ENCODE peak calls at places on chromosomes 3 and 15, in nine cellular contexts. One of them, this sample, is unnamed.

GRCh38 chr3:169147246-169148008 is 516.1 kb downstream of the MECOM start:
- DNase-seq in stimulated activated CD4-positive, alpha-beta T cell treated with anti-CD3 and anti-CD28 coated beads, Interleukin-15, amount 100 ng/mL, for 1 hour: no peak
- DNase-seq in activated naive CD8-positive, alpha-beta T cell treated with anti-CD3 and anti-CD28 coated beads, Interleukin-2, amount 10 ng/mL, durations not matched to agents 7 days and 5 days: peak
- DNase-seq in activated CD4-positive, alpha-beta memory T cell treated with anti-CD3 and anti-CD28 coated beads for 36 hours: peak
- DNase-seq in NCI-H526 treated with DMSO at 0.1 percent for 48 hours: peak
- DNase-seq in RWPE1: peak
- DNase-seq in HFFc6: peak
- DNase-seq in NCI-H345: peak
- DNase-seq in AG08396: peak
- DNase-seq in this sample: no peak

GRCh38 chr15:39173426-39173825 is 407.5 kb upstream of the THBS1 start:
- DNase-seq in stimulated activated CD4-positive, alpha-beta T cell treated with anti-CD3 and anti-CD28 coated beads, Interleukin-15, amount 100 ng/mL, for 1 hour: no peak
- DNase-seq in activated naive CD8-positive, alpha-beta T cell treated with anti-CD3 and anti-CD28 coated beads, Interleukin-2, amount 10 ng/mL, durations not matched to agents 7 days and 5 days: no peak
- DNase-seq in activated CD4-positive, alpha-beta memory T cell treated with anti-CD3 and anti-CD28 coated beads for 36 hours: no peak
- DNase-seq in NCI-H526 treated with DMSO at 0.1 percent for 48 hours: no peak
- DNase-seq in RWPE1: no peak
- DNase-seq in HFFc6: no peak
- DNase-seq in NCI-H345: no peak
- DNase-seq in AG08396: no peak
- DNase-seq in this sample: no peak

GRCh38 chr3:33373082-33373437 is 67.1 kb downstream of the UBP1 start:
- DNase-seq in stimulated activated CD4-positive, alpha-beta T cell treated with anti-CD3 and anti-CD28 coated beads, Interleukin-15, amount 100 ng/mL, for 1 hour: no peak
- DNase-seq in activated naive CD8-positive, alpha-beta T cell treated with anti-CD3 and anti-CD28 coated beads, Interleukin-2, amount 10 ng/mL, durations not matched to agents 7 days and 5 days: no peak
- DNase-seq in activated CD4-positive, alpha-beta memory T cell treated with anti-CD3 and anti-CD28 coated beads for 36 hours: no peak
- DNase-seq in NCI-H526 treated with DMSO at 0.1 percent for 48 hours: no peak
- DNase-seq in RWPE1: no peak
- DNase-seq in HFFc6: no peak
- DNase-seq in NCI-H345: no peak
- DNase-seq in AG08396: no peak
- DNase-seq in this sample: no peak

GRCh38 chr3:61637088-61638051 is 76.0 kb downstream of the PTPRG start:
- DNase-seq in stimulated activated CD4-positive, alpha-beta T cell treated with anti-CD3 and anti-CD28 coated beads, Interleukin-15, amount 100 ng/mL, for 1 hour: no peak
- DNase-seq in activated naive CD8-positive, alpha-beta T cell treated with anti-CD3 and anti-CD28 coated beads, Interleukin-2, amount 10 ng/mL, durations not matched to agents 7 days and 5 days: no peak
- DNase-seq in activated CD4-positive, alpha-beta memory T cell treated with anti-CD3 and anti-CD28 coated beads for 36 hours: no peak
- DNase-seq in NCI-H526 treated with DMSO at 0.1 percent for 48 hours: no peak
- DNase-seq in RWPE1: no peak
- DNase-seq in HFFc6: peak
- DNase-seq in NCI-H345: no peak
- DNase-seq in AG08396: no peak
- DNase-seq in this sample: no peak

GRCh38 chr3:59759298-59760169 is 709.7 kb upstream of the CFAP20DC start:
- DNase-seq in stimulated activated CD4-positive, alpha-beta T cell treated with anti-CD3 and anti-CD28 coated beads, Interleukin-15, amount 100 ng/mL, for 1 hour: no peak
- DNase-seq in activated naive CD8-positive, alpha-beta T cell treated with anti-CD3 and anti-CD28 coated beads, Interleukin-2, amount 10 ng/mL, durations not matched to agents 7 days and 5 days: no peak
- DNase-seq in activated CD4-positive, alpha-beta memory T cell treated with anti-CD3 and anti-CD28 coated beads for 36 hours: peak
- DNase-seq in NCI-H526 treated with DMSO at 0.1 percent for 48 hours: no peak
- DNase-seq in RWPE1: no peak
- DNase-seq in HFFc6: no peak
- DNase-seq in NCI-H345: no peak
- DNase-seq in AG08396: no peak
- DNase-seq in this sample: no peak

GRCh38 chr15:64137226-64137833 is 14.2 kb upstream of the SNX22 start:
- DNase-seq in stimulated activated CD4-positive, alpha-beta T cell treated with anti-CD3 and anti-CD28 coated beads, Interleukin-15, amount 100 ng/mL, for 1 hour: no peak
- DNase-seq in activated naive CD8-positive, alpha-beta T cell treated with anti-CD3 and anti-CD28 coated beads, Interleukin-2, amount 10 ng/mL, durations not matched to agents 7 days and 5 days: no peak
- DNase-seq in activated CD4-positive, alpha-beta memory T cell treated with anti-CD3 and anti-CD28 coated beads for 36 hours: no peak
- DNase-seq in NCI-H526 treated with DMSO at 0.1 percent for 48 hours: no peak
- DNase-seq in RWPE1: no peak
- DNase-seq in HFFc6: no peak
- DNase-seq in NCI-H345: no peak
- DNase-seq in AG08396: no peak
- DNase-seq in this sample: no peak

GRCh38 chr3:19065027-19065426 is 83.3 kb upstream of the KCNH8 start:
- DNase-seq in stimulated activated CD4-positive, alpha-beta T cell treated with anti-CD3 and anti-CD28 coated beads, Interleukin-15, amount 100 ng/mL, for 1 hour: no peak
- DNase-seq in activated naive CD8-positive, alpha-beta T cell treated with anti-CD3 and anti-CD28 coated beads, Interleukin-2, amount 10 ng/mL, durations not matched to agents 7 days and 5 days: no peak
- DNase-seq in activated CD4-positive, alpha-beta memory T cell treated with anti-CD3 and anti-CD28 coated beads for 36 hours: no peak
- DNase-seq in NCI-H526 treated with DMSO at 0.1 percent for 48 hours: peak
- DNase-seq in RWPE1: no peak
- DNase-seq in HFFc6: no peak
- DNase-seq in NCI-H345: peak
- DNase-seq in AG08396: no peak
- DNase-seq in this sample: no peak

GRCh38 chr3:104604326-104605010 is 762.2 kb upstream of the ALCAM start:
- DNase-seq in stimulated activated CD4-positive, alpha-beta T cell treated with anti-CD3 and anti-CD28 coated beads, Interleukin-15, amount 100 ng/mL, for 1 hour: no peak
- DNase-seq in activated naive CD8-positive, alpha-beta T cell treated with anti-CD3 and anti-CD28 coated beads, Interleukin-2, amount 10 ng/mL, durations not matched to agents 7 days and 5 days: no peak
- DNase-seq in activated CD4-positive, alpha-beta memory T cell treated with anti-CD3 and anti-CD28 coated beads for 36 hours: no peak
- DNase-seq in NCI-H526 treated with DMSO at 0.1 percent for 48 hours: peak
- DNase-seq in RWPE1: peak
- DNase-seq in HFFc6: peak
- DNase-seq in NCI-H345: no peak
- DNase-seq in AG08396: peak
- DNase-seq in this sample: no peak

GRCh38 chr3:114879059-114880031 is 267.7 kb downstream of the ZBTB20 start:
- DNase-seq in stimulated activated CD4-positive, alpha-beta T cell treated with anti-CD3 and anti-CD28 coated beads, Interleukin-15, amount 100 ng/mL, for 1 hour: no peak
- DNase-seq in activated naive CD8-positive, alpha-beta T cell treated with anti-CD3 and anti-CD28 coated beads, Interleukin-2, amount 10 ng/mL, durations not matched to agents 7 days and 5 days: no peak
- DNase-seq in activated CD4-positive, alpha-beta memory T cell treated with anti-CD3 and anti-CD28 coated beads for 36 hours: no peak
- DNase-seq in NCI-H526 treated with DMSO at 0.1 percent for 48 hours: no peak
- DNase-seq in RWPE1: peak
- DNase-seq in HFFc6: peak
- DNase-seq in NCI-H345: peak
- DNase-seq in AG08396: no peak
- DNase-seq in this sample: no peak

GRCh38 chr15:62164500-62165028 is 521 bp downstream of the C2CD4B start:
- DNase-seq in stimulated activated CD4-positive, alpha-beta T cell treated with anti-CD3 and anti-CD28 coated beads, Interleukin-15, amount 100 ng/mL, for 1 hour: no peak
- DNase-seq in activated naive CD8-positive, alpha-beta T cell treated with anti-CD3 and anti-CD28 coated beads, Interleukin-2, amount 10 ng/mL, durations not matched to agents 7 days and 5 days: peak
- DNase-seq in activated CD4-positive, alpha-beta memory T cell treated with anti-CD3 and anti-CD28 coated beads for 36 hours: peak
- DNase-seq in NCI-H526 treated with DMSO at 0.1 percent for 48 hours: no peak
- DNase-seq in RWPE1: no peak
- DNase-seq in HFFc6: no peak
- DNase-seq in NCI-H345: no peak
- DNase-seq in AG08396: peak
- DNase-seq in this sample: no peak

GRCh38 chr3:157135671-157136396 is 24.1 kb downstream of the CCNL1 start:
- DNase-seq in stimulated activated CD4-positive, alpha-beta T cell treated with anti-CD3 and anti-CD28 coated beads, Interleukin-15, amount 100 ng/mL, for 1 hour: no peak
- DNase-seq in activated naive CD8-positive, alpha-beta T cell treated with anti-CD3 and anti-CD28 coated beads, Interleukin-2, amount 10 ng/mL, durations not matched to agents 7 days and 5 days: no peak
- DNase-seq in activated CD4-positive, alpha-beta memory T cell treated with anti-CD3 and anti-CD28 coated beads for 36 hours: no peak
- DNase-seq in NCI-H526 treated with DMSO at 0.1 percent for 48 hours: no peak
- DNase-seq in RWPE1: no peak
- DNase-seq in HFFc6: peak
- DNase-seq in NCI-H345: no peak
- DNase-seq in AG08396: peak
- DNase-seq in this sample: no peak

GRCh38 chr3:21174461-21174860 is 576.5 kb downstream of the ZNF385D start:
- DNase-seq in stimulated activated CD4-positive, alpha-beta T cell treated with anti-CD3 and anti-CD28 coated beads, Interleukin-15, amount 100 ng/mL, for 1 hour: no peak
- DNase-seq in activated naive CD8-positive, alpha-beta T cell treated with anti-CD3 and anti-CD28 coated beads, Interleukin-2, amount 10 ng/mL, durations not matched to agents 7 days and 5 days: no peak
- DNase-seq in activated CD4-positive, alpha-beta memory T cell treated with anti-CD3 and anti-CD28 coated beads for 36 hours: no peak
- DNase-seq in NCI-H526 treated with DMSO at 0.1 percent for 48 hours: no peak
- DNase-seq in RWPE1: no peak
- DNase-seq in HFFc6: peak
- DNase-seq in NCI-H345: no peak
- DNase-seq in AG08396: no peak
- DNase-seq in this sample: no peak

GRCh38 chr3:129325383-129325782 is 46.7 kb downstream of the HMCES start:
- DNase-seq in stimulated activated CD4-positive, alpha-beta T cell treated with anti-CD3 and anti-CD28 coated beads, Interleukin-15, amount 100 ng/mL, for 1 hour: no peak
- DNase-seq in activated naive CD8-positive, alpha-beta T cell treated with anti-CD3 and anti-CD28 coated beads, Interleukin-2, amount 10 ng/mL, durations not matched to agents 7 days and 5 days: no peak
- DNase-seq in activated CD4-positive, alpha-beta memory T cell treated with anti-CD3 and anti-CD28 coated beads for 36 hours: no peak
- DNase-seq in NCI-H526 treated with DMSO at 0.1 percent for 48 hours: no peak
- DNase-seq in RWPE1: no peak
- DNase-seq in HFFc6: no peak
- DNase-seq in NCI-H345: no peak
- DNase-seq in AG08396: no peak
- DNase-seq in this sample: no peak

GRCh38 chr3:111810909-111811308 is 48.2 kb upstream of the PHLDB2 start:
- DNase-seq in stimulated activated CD4-positive, alpha-beta T cell treated with anti-CD3 and anti-CD28 coated beads, Interleukin-15, amount 100 ng/mL, for 1 hour: no peak
- DNase-seq in activated naive CD8-positive, alpha-beta T cell treated with anti-CD3 and anti-CD28 coated beads, Interleukin-2, amount 10 ng/mL, durations not matched to agents 7 days and 5 days: no peak
- DNase-seq in activated CD4-positive, alpha-beta memory T cell treated with anti-CD3 and anti-CD28 coated beads for 36 hours: no peak
- DNase-seq in NCI-H526 treated with DMSO at 0.1 percent for 48 hours: no peak
- DNase-seq in RWPE1: peak
- DNase-seq in HFFc6: peak
- DNase-seq in NCI-H345: no peak
- DNase-seq in AG08396: peak
- DNase-seq in this sample: no peak

GRCh38 chr3:141644931-141645330 is 93.2 kb upstream of the RNF7 start:
- DNase-seq in stimulated activated CD4-positive, alpha-beta T cell treated with anti-CD3 and anti-CD28 coated beads, Interleukin-15, amount 100 ng/mL, for 1 hour: peak
- DNase-seq in activated naive CD8-positive, alpha-beta T cell treated with anti-CD3 and anti-CD28 coated beads, Interleukin-2, amount 10 ng/mL, durations not matched to agents 7 days and 5 days: peak
- DNase-seq in activated CD4-positive, alpha-beta memory T cell treated with anti-CD3 and anti-CD28 coated beads for 36 hours: peak
- DNase-seq in NCI-H526 treated with DMSO at 0.1 percent for 48 hours: no peak
- DNase-seq in RWPE1: no peak
- DNase-seq in HFFc6: peak
- DNase-seq in NCI-H345: no peak
- DNase-seq in AG08396: peak
- DNase-seq in this sample: peak

GRCh38 chr15:96345560-96346389 is 15.3 kb downstream of the NR2F2 start:
- DNase-seq in stimulated activated CD4-positive, alpha-beta T cell treated with anti-CD3 and anti-CD28 coated beads, Interleukin-15, amount 100 ng/mL, for 1 hour: no peak
- DNase-seq in activated naive CD8-positive, alpha-beta T cell treated with anti-CD3 and anti-CD28 coated beads, Interleukin-2, amount 10 ng/mL, durations not matched to agents 7 days and 5 days: peak
- DNase-seq in activated CD4-positive, alpha-beta memory T cell treated with anti-CD3 and anti-CD28 coated beads for 36 hours: no peak
- DNase-seq in NCI-H526 treated with DMSO at 0.1 percent for 48 hours: peak
- DNase-seq in RWPE1: peak
- DNase-seq in HFFc6: no peak
- DNase-seq in NCI-H345: no peak
- DNase-seq in AG08396: peak
- DNase-seq in this sample: no peak

GRCh38 chr15:96121521-96121920 is 209.0 kb upstream of the NR2F2 start:
- DNase-seq in stimulated activated CD4-positive, alpha-beta T cell treated with anti-CD3 and anti-CD28 coated beads, Interleukin-15, amount 100 ng/mL, for 1 hour: no peak
- DNase-seq in activated naive CD8-positive, alpha-beta T cell treated with anti-CD3 and anti-CD28 coated beads, Interleukin-2, amount 10 ng/mL, durations not matched to agents 7 days and 5 days: no peak
- DNase-seq in activated CD4-positive, alpha-beta memory T cell treated with anti-CD3 and anti-CD28 coated beads for 36 hours: no peak
- DNase-seq in NCI-H526 treated with DMSO at 0.1 percent for 48 hours: no peak
- DNase-seq in RWPE1: no peak
- DNase-seq in HFFc6: peak
- DNase-seq in NCI-H345: no peak
- DNase-seq in AG08396: no peak
- DNase-seq in this sample: no peak

GRCh38 chr3:147554332-147554731 is 145.2 kb downstream of the ZIC1 start:
- DNase-seq in stimulated activated CD4-positive, alpha-beta T cell treated with anti-CD3 and anti-CD28 coated beads, Interleukin-15, amount 100 ng/mL, for 1 hour: no peak
- DNase-seq in activated naive CD8-positive, alpha-beta T cell treated with anti-CD3 and anti-CD28 coated beads, Interleukin-2, amount 10 ng/mL, durations not matched to agents 7 days and 5 days: no peak
- DNase-seq in activated CD4-positive, alpha-beta memory T cell treated with anti-CD3 and anti-CD28 coated beads for 36 hours: no peak
- DNase-seq in NCI-H526 treated with DMSO at 0.1 percent for 48 hours: no peak
- DNase-seq in RWPE1: no peak
- DNase-seq in HFFc6: no peak
- DNase-seq in NCI-H345: peak
- DNase-seq in AG08396: no peak
- DNase-seq in this sample: no peak

GRCh38 chr3:71309342-71309741 is 274.2 kb downstream of the FOXP1 start:
- DNase-seq in stimulated activated CD4-positive, alpha-beta T cell treated with anti-CD3 and anti-CD28 coated beads, Interleukin-15, amount 100 ng/mL, for 1 hour: no peak
- DNase-seq in activated naive CD8-positive, alpha-beta T cell treated with anti-CD3 and anti-CD28 coated beads, Interleukin-2, amount 10 ng/mL, durations not matched to agents 7 days and 5 days: peak
- DNase-seq in activated CD4-positive, alpha-beta memory T cell treated with anti-CD3 and anti-CD28 coated beads for 36 hours: peak
- DNase-seq in NCI-H526 treated with DMSO at 0.1 percent for 48 hours: no peak
- DNase-seq in RWPE1: no peak
- DNase-seq in HFFc6: peak
- DNase-seq in NCI-H345: no peak
- DNase-seq in AG08396: no peak
- DNase-seq in this sample: peak

GRCh38 chr15:65303687-65304392 is 637 bp upstream of the RNU5B-1 start:
- DNase-seq in stimulated activated CD4-positive, alpha-beta T cell treated with anti-CD3 and anti-CD28 coated beads, Interleukin-15, amount 100 ng/mL, for 1 hour: peak
- DNase-seq in activated naive CD8-positive, alpha-beta T cell treated with anti-CD3 and anti-CD28 coated beads, Interleukin-2, amount 10 ng/mL, durations not matched to agents 7 days and 5 days: peak
- DNase-seq in activated CD4-positive, alpha-beta memory T cell treated with anti-CD3 and anti-CD28 coated beads for 36 hours: peak
- DNase-seq in NCI-H526 treated with DMSO at 0.1 percent for 48 hours: peak
- DNase-seq in RWPE1: peak
- DNase-seq in HFFc6: peak
- DNase-seq in NCI-H345: peak
- DNase-seq in AG08396: peak
- DNase-seq in this sample: peak

GRCh38 chr15:82543155-82543554 is 2.9 kb upstream of the RPS17 start:
- DNase-seq in stimulated activated CD4-positive, alpha-beta T cell treated with anti-CD3 and anti-CD28 coated beads, Interleukin-15, amount 100 ng/mL, for 1 hour: no peak
- DNase-seq in activated naive CD8-positive, alpha-beta T cell treated with anti-CD3 and anti-CD28 coated beads, Interleukin-2, amount 10 ng/mL, durations not matched to agents 7 days and 5 days: no peak
- DNase-seq in activated CD4-positive, alpha-beta memory T cell treated with anti-CD3 and anti-CD28 coated beads for 36 hours: no peak
- DNase-seq in NCI-H526 treated with DMSO at 0.1 percent for 48 hours: no peak
- DNase-seq in RWPE1: no peak
- DNase-seq in HFFc6: peak
- DNase-seq in NCI-H345: no peak
- DNase-seq in AG08396: peak
- DNase-seq in this sample: no peak

GRCh38 chr15:71116942-71117341 is 1.7 kb downstream of the THSD4 start:
- DNase-seq in stimulated activated CD4-positive, alpha-beta T cell treated with anti-CD3 and anti-CD28 coated beads, Interleukin-15, amount 100 ng/mL, for 1 hour: no peak
- DNase-seq in activated naive CD8-positive, alpha-beta T cell treated with anti-CD3 and anti-CD28 coated beads, Interleukin-2, amount 10 ng/mL, durations not matched to agents 7 days and 5 days: no peak
- DNase-seq in activated CD4-positive, alpha-beta memory T cell treated with anti-CD3 and anti-CD28 coated beads for 36 hours: no peak
- DNase-seq in NCI-H526 treated with DMSO at 0.1 percent for 48 hours: no peak
- DNase-seq in RWPE1: peak
- DNase-seq in HFFc6: no peak
- DNase-seq in NCI-H345: no peak
- DNase-seq in AG08396: no peak
- DNase-seq in this sample: no peak

GRCh38 chr3:14863324-14864100 is 44.8 kb downstream of the FGD5 start:
- DNase-seq in stimulated activated CD4-positive, alpha-beta T cell treated with anti-CD3 and anti-CD28 coated beads, Interleukin-15, amount 100 ng/mL, for 1 hour: no peak
- DNase-seq in activated naive CD8-positive, alpha-beta T cell treated with anti-CD3 and anti-CD28 coated beads, Interleukin-2, amount 10 ng/mL, durations not matched to agents 7 days and 5 days: no peak
- DNase-seq in activated CD4-positive, alpha-beta memory T cell treated with anti-CD3 and anti-CD28 coated beads for 36 hours: no peak
- DNase-seq in NCI-H526 treated with DMSO at 0.1 percent for 48 hours: no peak
- DNase-seq in RWPE1: no peak
- DNase-seq in HFFc6: no peak
- DNase-seq in NCI-H345: no peak
- DNase-seq in AG08396: no peak
- DNase-seq in this sample: no peak

GRCh38 chr15:36284911-36285310 is 294.5 kb upstream of the CDIN1 start:
- DNase-seq in stimulated activated CD4-positive, alpha-beta T cell treated with anti-CD3 and anti-CD28 coated beads, Interleukin-15, amount 100 ng/mL, for 1 hour: no peak
- DNase-seq in activated naive CD8-positive, alpha-beta T cell treated with anti-CD3 and anti-CD28 coated beads, Interleukin-2, amount 10 ng/mL, durations not matched to agents 7 days and 5 days: no peak
- DNase-seq in activated CD4-positive, alpha-beta memory T cell treated with anti-CD3 and anti-CD28 coated beads for 36 hours: no peak
- DNase-seq in NCI-H526 treated with DMSO at 0.1 percent for 48 hours: no peak
- DNase-seq in RWPE1: no peak
- DNase-seq in HFFc6: peak
- DNase-seq in NCI-H345: no peak
- DNase-seq in AG08396: no peak
- DNase-seq in this sample: no peak

GRCh38 chr3:190596341-190597285 is 82.7 kb downstream of the IL1RAP start:
- DNase-seq in stimulated activated CD4-positive, alpha-beta T cell treated with anti-CD3 and anti-CD28 coated beads, Interleukin-15, amount 100 ng/mL, for 1 hour: no peak
- DNase-seq in activated naive CD8-positive, alpha-beta T cell treated with anti-CD3 and anti-CD28 coated beads, Interleukin-2, amount 10 ng/mL, durations not matched to agents 7 days and 5 days: no peak
- DNase-seq in activated CD4-positive, alpha-beta memory T cell treated with anti-CD3 and anti-CD28 coated beads for 36 hours: no peak
- DNase-seq in NCI-H526 treated with DMSO at 0.1 percent for 48 hours: no peak
- DNase-seq in RWPE1: no peak
- DNase-seq in HFFc6: no peak
- DNase-seq in NCI-H345: no peak
- DNase-seq in AG08396: no peak
- DNase-seq in this sample: no peak

GRCh38 chr3:115855911-115856310 is 232.6 kb downstream of the GAP43 start:
- DNase-seq in stimulated activated CD4-positive, alpha-beta T cell treated with anti-CD3 and anti-CD28 coated beads, Interleukin-15, amount 100 ng/mL, for 1 hour: no peak
- DNase-seq in activated naive CD8-positive, alpha-beta T cell treated with anti-CD3 and anti-CD28 coated beads, Interleukin-2, amount 10 ng/mL, durations not matched to agents 7 days and 5 days: no peak
- DNase-seq in activated CD4-positive, alpha-beta memory T cell treated with anti-CD3 and anti-CD28 coated beads for 36 hours: no peak
- DNase-seq in NCI-H526 treated with DMSO at 0.1 percent for 48 hours: no peak
- DNase-seq in RWPE1: no peak
- DNase-seq in HFFc6: peak
- DNase-seq in NCI-H345: no peak
- DNase-seq in AG08396: peak
- DNase-seq in this sample: no peak

GRCh38 chr3:64038252-64038651 is 15.0 kb upstream of the PSMD6 start:
- DNase-seq in stimulated activated CD4-positive, alpha-beta T cell treated with anti-CD3 and anti-CD28 coated beads, Interleukin-15, amount 100 ng/mL, for 1 hour: no peak
- DNase-seq in activated naive CD8-positive, alpha-beta T cell treated with anti-CD3 and anti-CD28 coated beads, Interleukin-2, amount 10 ng/mL, durations not matched to agents 7 days and 5 days: no peak
- DNase-seq in activated CD4-positive, alpha-beta memory T cell treated with anti-CD3 and anti-CD28 coated beads for 36 hours: no peak
- DNase-seq in NCI-H526 treated with DMSO at 0.1 percent for 48 hours: no peak
- DNase-seq in RWPE1: no peak
- DNase-seq in HFFc6: no peak
- DNase-seq in NCI-H345: no peak
- DNase-seq in AG08396: no peak
- DNase-seq in this sample: no peak

GRCh38 chr3:16743276-16743675 is 138.1 kb upstream of the DAZL start:
- DNase-seq in stimulated activated CD4-positive, alpha-beta T cell treated with anti-CD3 and anti-CD28 coated beads, Interleukin-15, amount 100 ng/mL, for 1 hour: no peak
- DNase-seq in activated naive CD8-positive, alpha-beta T cell treated with anti-CD3 and anti-CD28 coated beads, Interleukin-2, amount 10 ng/mL, durations not matched to agents 7 days and 5 days: no peak
- DNase-seq in activated CD4-positive, alpha-beta memory T cell treated with anti-CD3 and anti-CD28 coated beads for 36 hours: no peak
- DNase-seq in NCI-H526 treated with DMSO at 0.1 percent for 48 hours: no peak
- DNase-seq in RWPE1: no peak
- DNase-seq in HFFc6: peak
- DNase-seq in NCI-H345: no peak
- DNase-seq in AG08396: no peak
- DNase-seq in this sample: no peak

GRCh38 chr15:85386261-85386660 is 5.9 kb downstream of the AKAP13 start:
- DNase-seq in stimulated activated CD4-positive, alpha-beta T cell treated with anti-CD3 and anti-CD28 coated beads, Interleukin-15, amount 100 ng/mL, for 1 hour: no peak
- DNase-seq in activated naive CD8-positive, alpha-beta T cell treated with anti-CD3 and anti-CD28 coated beads, Interleukin-2, amount 10 ng/mL, durations not matched to agents 7 days and 5 days: no peak
- DNase-seq in activated CD4-positive, alpha-beta memory T cell treated with anti-CD3 and anti-CD28 coated beads for 36 hours: no peak
- DNase-seq in NCI-H526 treated with DMSO at 0.1 percent for 48 hours: no peak
- DNase-seq in RWPE1: no peak
- DNase-seq in HFFc6: no peak
- DNase-seq in NCI-H345: no peak
- DNase-seq in AG08396: no peak
- DNase-seq in this sample: no peak

GRCh38 chr3:113600418-113601185 is 68.2 kb downstream of the SIDT1 start:
- DNase-seq in stimulated activated CD4-positive, alpha-beta T cell treated with anti-CD3 and anti-CD28 coated beads, Interleukin-15, amount 100 ng/mL, for 1 hour: no peak
- DNase-seq in activated naive CD8-positive, alpha-beta T cell treated with anti-CD3 and anti-CD28 coated beads, Interleukin-2, amount 10 ng/mL, durations not matched to agents 7 days and 5 days: no peak
- DNase-seq in activated CD4-positive, alpha-beta memory T cell treated with anti-CD3 and anti-CD28 coated beads for 36 hours: no peak
- DNase-seq in NCI-H526 treated with DMSO at 0.1 percent for 48 hours: no peak
- DNase-seq in RWPE1: no peak
- DNase-seq in HFFc6: no peak
- DNase-seq in NCI-H345: no peak
- DNase-seq in AG08396: no peak
- DNase-seq in this sample: no peak

GRCh38 chr3:55476515-55476914 is 10.6 kb downstream of the WNT5A start:
- DNase-seq in stimulated activated CD4-positive, alpha-beta T cell treated with anti-CD3 and anti-CD28 coated beads, Interleukin-15, amount 100 ng/mL, for 1 hour: no peak
- DNase-seq in activated naive CD8-positive, alpha-beta T cell treated with anti-CD3 and anti-CD28 coated beads, Interleukin-2, amount 10 ng/mL, durations not matched to agents 7 days and 5 days: no peak
- DNase-seq in activated CD4-positive, alpha-beta memory T cell treated with anti-CD3 and anti-CD28 coated beads for 36 hours: no peak
- DNase-seq in NCI-H526 treated with DMSO at 0.1 percent for 48 hours: no peak
- DNase-seq in RWPE1: no peak
- DNase-seq in HFFc6: peak
- DNase-seq in NCI-H345: no peak
- DNase-seq in AG08396: peak
- DNase-seq in this sample: no peak